ENCODE peak calls at places on chromosomes 1 and 21, in five cellular contexts. I is activated CD4-positive, alpha-beta T cell treated with anti-CD3 and anti-CD28 coated beads, Interleukin-2, amount 10 ng/mL, durations not matched to agents 7 days and 5 days; T is stimulated activated CD4-positive, alpha-beta T cell treated with anti-CD3 and anti-CD28 coated beads, Interleukin-15, amount 100 ng/mL, for 24 hours; S is heart left ventricle; Q is foreskin fibroblast. P is an unnamed sample.

GRCh38 chr1:38476784-38477175 is 382.8 kb downstream of the RRAGC start:
- DNase-seq in I (no peak), T (no peak), S (no peak), Q (no peak), P (no peak)

GRCh38 chr1:160020196-160020595 is 11.6 kb downstream of the PIGM start:
- DNase-seq in S (no peak), Q (no peak), I (no peak), T (no peak), P (no peak)

GRCh38 chr21:25561668-25562641 is 45.3 kb downstream of the MRPL39 start:
- DNase-seq in Q (peak; percentile 76), S (peak; percentile 43), I (peak; percentile 69), T (peak; percentile 84), P (peak; percentile 88)

GRCh38 chr21:46182548-46183336 is 1.5 kb downstream of the SPATC1L start:
- DNase-seq in T (no peak), S (no peak), I (no peak), Q (peak; percentile 46), P (no peak)

GRCh38 chr1:32082022-32082421 is 9.3 kb downstream of the TMEM39B start:
- DNase-seq in I (no peak), S (no peak), Q (no peak), T (no peak), P (no peak)

GRCh38 chr1:230350208-230350921 is 75.8 kb downstream of the PGBD5 start:
- DNase-seq in I (no peak), Q (peak; percentile 7), T (no peak), S (no peak), P (no peak)

GRCh38 chr1:54069792-54070548 is 16.6 kb downstream of the TCEANC2 start:
- DNase-seq in I (no peak), T (no peak), S (no peak), Q (peak; percentile 26), P (no peak)

GRCh38 chr1:196607940-196608339 is 300 bp downstream of the KCNT2 start:
- DNase-seq in Q (no peak), S (no peak), I (no peak), T (no peak), P (no peak)